ENCODE peak calls at places on chromosomes 6 and 20, in seven cellular contexts. X is frontal cortex; T is cardiac fibroblast; B is Right ventricle myocardium superior; O is pancreas; R is stimulated activated CD4-positive, alpha-beta T cell treated with anti-CD3 and anti-CD28 coated beads, Interleukin-2, amount 100 ng/mL, for 4 hours; N is left ventricle myocardium inferior. K is an unnamed sample.

GRCh38 chr6:33718713-33719112 is 7.2 kb upstream of the UQCC2 start:
- DNase-seq in X (no peak), T (no peak), B (no peak), O (no peak), R (no peak), N (no peak), K (no peak)

GRCh38 chr6:84912472-84913143 is 148.2 kb upstream of the TBX18 start:
- DNase-seq in X (no peak), T (no peak), B (no peak), O (no peak), R (no peak), N (no peak), K (no peak)

GRCh38 chr6:40901322-40902055 is 137.5 kb downstream of the UNC5CL start:
- DNase-seq in X (no peak), T (no peak), B (no peak), O (no peak), R (no peak), N (no peak), K (no peak)

GRCh38 chr20:35087355-35087754 is 5.3 kb downstream of the TRPC4AP start:
- DNase-seq in X (no peak), T (no peak), B (no peak), O (no peak), R (no peak), N (no peak), K (no peak)

GRCh38 chr6:34094474-34095135 is 51.3 kb downstream of the GRM4 start:
- DNase-seq in X (no peak), T (no peak), B (no peak), O (no peak), R (no peak), N (no peak), K (no peak)

GRCh38 chr6:3911614-3912336 is 62.6 kb downstream of the FAM50B start:
- DNase-seq in X (no peak), T (peak), B (peak), O (peak), R (no peak), N (peak), K (peak)

GRCh38 chr20:50577175-50578018 is 67.2 kb downstream of the PTPN1 start:
- DNase-seq in X (no peak), T (no peak), B (peak), O (peak), R (no peak), N (peak), K (peak)

GRCh38 chr6:114342826-114343781 is at the start of gene HS3ST5:
- DNase-seq in X (peak), T (peak), B (peak), O (peak), R (no peak), N (no peak), K (peak)

GRCh38 chr20:33387177-33387576 is 14.1 kb downstream of the CDK5RAP1 start:
- DNase-seq in X (no peak), T (peak), B (peak), O (no peak), R (no peak), N (peak), K (peak)

GRCh38 chr20:1185781-1186334 is 1.1 kb upstream of the TMEM74B start:
- DNase-seq in X (peak), T (peak), B (peak), O (peak), R (no peak), N (peak), K (no peak)

GRCh38 chr6:144898052-144898689 is 613.0 kb downstream of the UTRN start:
- DNase-seq in X (no peak), T (peak), B (no peak), O (no peak), R (no peak), N (no peak), K (no peak)

GRCh38 chr6:26016326-26017275 is 54.0 kb downstream of the TRIM38 start:
- DNase-seq in X (no peak), T (peak), B (peak), O (no peak), R (no peak), N (peak), K (peak)

GRCh38 chr20:62873280-62873679 is 11.7 kb upstream of the TCFL5 start:
- DNase-seq in X (no peak), T (no peak), B (no peak), O (no peak), R (no peak), N (no peak), K (no peak)

GRCh38 chr6:72374172-72374571 is 247.7 kb upstream of the KCNQ5 start:
- DNase-seq in X (no peak), T (no peak), B (no peak), O (no peak), R (no peak), N (no peak), K (no peak)

GRCh38 chr6:143258945-143259344 is 191.6 kb downstream of the ADAT2 start:
- DNase-seq in X (no peak), T (no peak), B (no peak), O (no peak), R (no peak), N (no peak), K (no peak)

GRCh38 chr6:27754408-27754782 is 157.8 kb downstream of the OR2B2 start:
- DNase-seq in X (no peak), T (no peak), B (no peak), O (no peak), R (no peak), N (no peak), K (no peak)

GRCh38 chr20:2236266-2236665 is 59.5 kb upstream of the TGM3 start:
- DNase-seq in X (no peak), T (peak), B (no peak), O (no peak), R (no peak), N (no peak), K (no peak)

GRCh38 chr6:81792826-81793225 is 40.3 kb upstream of the TENT5A start:
- DNase-seq in X (no peak), T (no peak), B (no peak), O (no peak), R (no peak), N (no peak), K (no peak)

GRCh38 chr6:35128496-35128895 is 12.6 kb downstream of the TCP11 start:
- DNase-seq in X (no peak), T (no peak), B (no peak), O (no peak), R (no peak), N (no peak), K (no peak)

GRCh38 chr6:28868873-28869272 is 54.9 kb downstream of the TRIM27 start:
- DNase-seq in X (no peak), T (no peak), B (no peak), O (no peak), R (no peak), N (no peak), K (no peak)

GRCh38 chr6:119234457-119234856 is 115.1 kb downstream of the MAN1A1 start:
- DNase-seq in X (no peak), T (no peak), B (no peak), O (no peak), R (no peak), N (no peak), K (no peak)

GRCh38 chr20:33915726-33916331 is 77.9 kb upstream of the RALY start:
- DNase-seq in X (no peak), T (no peak), B (peak), O (peak), R (peak), N (peak), K (peak)

GRCh38 chr6:134299236-134299635 is 18.7 kb downstream of the SGK1 start:
- DNase-seq in X (no peak), T (peak), B (no peak), O (peak), R (no peak), N (no peak), K (no peak)

GRCh38 chr6:170087946-170088348 is 202.9 kb downstream of the DLL1 start:
- DNase-seq in X (no peak), T (no peak), B (peak), O (no peak), R (no peak), N (peak), K (no peak)